ENCODE peak calls at places on chromosomes 16 and 17, in four cellular contexts. B is HL-60, E is GM12878, G is K562. V is an unnamed sample.

GRCh38 chr16:57194512-57194911 is 8.4 kb downstream of the RSPRY1 start:
- DNase-seq in B (no peak), E (no peak), G (no peak), V (no peak)

GRCh38 chr16:67431077-67431804 is at the start of gene HSD11B2:
- DNase-seq in B (no peak), E (no peak), G (peak), V (peak)

GRCh38 chr17:7838291-7839075 is 4.5 kb downstream of the KDM6B start:
- DNase-seq in B (no peak), E (no peak), G (peak), V (no peak)

GRCh38 chr16:53756329-53756996 is 52.5 kb downstream of the FTO start:
- DNase-seq in B (no peak), E (no peak), G (no peak), V (no peak)

GRCh38 chr16:78094166-78094565 is 5.3 kb upstream of the WWOX start:
- DNase-seq in B (no peak), E (no peak), G (no peak), V (no peak)

GRCh38 chr17:51803161-51803560 is 355.4 kb downstream of the CA10 start:
- DNase-seq in B (no peak), E (no peak), G (no peak), V (no peak)

GRCh38 chr17:42798383-42799380 is at the start of the genes CNTD1 and COA3:
- DNase-seq in B (peak), E (peak), G (peak), V (peak)

GRCh38 chr16:88855736-88856121 is 1.0 kb downstream of the GALNS start:
- DNase-seq in B (no peak), E (no peak), G (no peak), V (no peak)

GRCh38 chr17:76262732-76263344 is 2.3 kb upstream of the UBALD2 start:
- DNase-seq in B (no peak), E (no peak), G (no peak), V (no peak)

GRCh38 chr17:58343131-58343530 is 8.9 kb downstream of the SUPT4H1 start:
- DNase-seq in B (no peak), E (no peak), G (no peak), V (no peak)

GRCh38 chr17:44044092-44044491 is 22.4 kb downstream of the LSM12 start:
- DNase-seq in B (no peak), E (no peak), G (no peak), V (no peak)

GRCh38 chr16:78118469-78119025 is 19.1 kb downstream of the WWOX start:
- DNase-seq in B (no peak), E (no peak), G (no peak), V (no peak)

GRCh38 chr17:41717408-41718286 is 5.5 kb downstream of the GAST start:
- DNase-seq in B (no peak), E (no peak), G (no peak), V (no peak)

GRCh38 chr16:17160285-17160854 is 310.4 kb downstream of the XYLT1 start:
- DNase-seq in B (no peak), E (no peak), G (peak), V (no peak)

GRCh38 chr17:78696016-78696992 is 85.8 kb downstream of the CYTH1 start:
- DNase-seq in B (no peak), E (no peak), G (no peak), V (no peak)

GRCh38 chr17:31699281-31699680 is 159.8 kb downstream of the COPRS start:
- DNase-seq in B (no peak), E (no peak), G (peak), V (no peak)

GRCh38 chr17:73293480-73293911 is 18.3 kb downstream of the CDC42EP4 start:
- DNase-seq in B (no peak), E (no peak), G (no peak), V (no peak)

GRCh38 chr17:75238684-75239191 is 22.7 kb downstream of the GGA3 start:
- DNase-seq in B (no peak), E (no peak), G (peak), V (peak)

GRCh38 chr16:56625140-56625942 is at the start of gene MT1E:
- DNase-seq in B (peak), E (no peak), G (no peak), V (no peak)

GRCh38 chr17:71633391-71633849 is 487.4 kb upstream of the SOX9 start:
- DNase-seq in B (no peak), E (no peak), G (no peak), V (no peak)

GRCh38 chr17:28390563-28390962 is 15.4 kb downstream of the SLC46A1 start:
- DNase-seq in B (no peak), E (no peak), G (no peak), V (no peak)

GRCh38 chr17:13003927-13004326 is 13.9 kb downstream of the ELAC2 start:
- DNase-seq in B (no peak), E (no peak), G (no peak), V (no peak)

GRCh38 chr16:54077412-54077821 is 209.2 kb downstream of the IRX3 start:
- DNase-seq in B (no peak), E (no peak), G (no peak), V (no peak)

GRCh38 chr17:80566054-80566400 is 21.4 kb downstream of the RPTOR start:
- DNase-seq in B (no peak), E (no peak), G (no peak), V (no peak)

GRCh38 chr16:57255686-57256415 is 10.8 kb downstream of the ARL2BP start:
- DNase-seq in B (no peak), E (no peak), G (no peak), V (no peak)

GRCh38 chr16:1773703-1774455 is 945 bp upstream of the MRPS34 start:
- DNase-seq in B (peak), E (no peak), G (no peak), V (no peak)

GRCh38 chr17:14209215-14209614 is 27.4 kb downstream of the CDRT15 start:
- DNase-seq in B (no peak), E (no peak), G (no peak), V (no peak)

GRCh38 chr16:31537362-31537921 is 9.7 kb downstream of the AHSP start:
- DNase-seq in B (no peak), E (no peak), G (no peak), V (no peak)

GRCh38 chr16:89216315-89217137 is 977 bp upstream of the ZNF778 start:
- DNase-seq in B (peak), E (peak), G (peak), V (no peak)

GRCh38 chr17:70407501-70407900 is 238.2 kb downstream of the KCNJ2 start:
- DNase-seq in B (no peak), E (no peak), G (no peak), V (no peak)

GRCh38 chr17:40530531-40530987 is 29.1 kb upstream of the TNS4 start:
- DNase-seq in B (no peak), E (no peak), G (no peak), V (no peak)

GRCh38 chr17:163514-164103 is 17.8 kb downstream of the DOC2B start:
- DNase-seq in B (no peak), E (no peak), G (peak), V (no peak)

GRCh38 chr17:69908599-69909368 is 166.2 kb upstream of the KCNJ16 start:
- DNase-seq in B (no peak), E (no peak), G (no peak), V (no peak)

GRCh38 chr16:64627781-64628180 is 494.1 kb downstream of the CDH11 start:
- DNase-seq in B (no peak), E (no peak), G (no peak), V (no peak)

GRCh38 chr17:33273271-33273670 is 19.8 kb downstream of the ASIC2 start:
- DNase-seq in B (no peak), E (no peak), G (no peak), V (no peak)

GRCh38 chr17:33273743-33274410 is 19.2 kb downstream of the ASIC2 start:
- DNase-seq in B (no peak), E (no peak), G (no peak), V (no peak)

GRCh38 chr17:33272438-33272837 is 20.7 kb downstream of the ASIC2 start:
- DNase-seq in B (no peak), E (no peak), G (no peak), V (no peak)

GRCh38 chr17:33277436-33278100 is 15.5 kb downstream of the ASIC2 start:
- DNase-seq in B (no peak), E (no peak), G (no peak), V (no peak)
- TF ChIP-seq SPI1 in B (no peak), E (no peak), G (no peak), V (no peak)

DNA sequence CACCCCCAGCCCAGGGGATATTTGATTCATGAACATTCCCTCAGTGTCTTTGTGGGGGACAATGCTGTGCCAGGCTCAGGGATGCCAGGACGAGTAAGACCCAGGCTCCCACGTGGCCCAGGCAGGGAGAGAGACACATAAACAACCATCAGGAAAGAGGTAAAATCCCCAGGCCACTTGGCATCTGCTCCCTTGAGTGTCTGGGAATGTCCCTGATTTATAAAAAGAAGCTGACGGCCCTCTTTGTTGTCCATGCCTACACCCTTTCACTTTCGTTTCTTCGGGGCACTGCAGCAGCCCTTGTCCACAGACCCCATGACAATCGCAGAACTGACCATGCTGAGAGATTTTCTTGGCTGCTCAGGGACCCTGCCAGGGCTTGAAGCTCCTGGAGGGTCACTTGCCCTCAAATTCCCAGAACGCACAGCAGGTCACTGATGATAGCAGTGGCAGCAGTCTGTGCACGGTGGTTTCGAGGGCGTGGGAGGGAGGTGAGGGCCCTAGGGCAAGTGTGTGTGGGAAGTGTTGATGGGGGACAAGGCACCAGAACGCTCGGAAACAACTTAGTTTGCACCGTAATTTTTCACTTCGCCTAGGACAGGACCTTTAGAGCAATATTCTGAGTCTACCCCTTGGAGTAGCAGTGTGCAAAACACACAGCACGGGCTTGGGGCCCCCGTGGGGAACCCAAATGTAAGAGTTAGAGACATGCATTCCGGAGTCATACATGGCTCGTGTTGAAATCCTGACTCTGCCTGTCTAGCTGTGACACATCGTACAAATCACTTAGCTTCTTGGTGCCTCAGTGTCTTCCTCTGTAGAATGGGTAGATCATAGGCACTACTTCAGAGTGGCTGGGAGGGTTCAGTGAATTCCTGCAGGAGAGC is 4.7 kb downstream of the NOD2 start:
- DNase-seq in B (no peak), E (peak), G (no peak), V (no peak)
- TF ChIP-seq SPI1 in B (no peak), E (no peak), G (no peak), V (no peak)

DNA sequence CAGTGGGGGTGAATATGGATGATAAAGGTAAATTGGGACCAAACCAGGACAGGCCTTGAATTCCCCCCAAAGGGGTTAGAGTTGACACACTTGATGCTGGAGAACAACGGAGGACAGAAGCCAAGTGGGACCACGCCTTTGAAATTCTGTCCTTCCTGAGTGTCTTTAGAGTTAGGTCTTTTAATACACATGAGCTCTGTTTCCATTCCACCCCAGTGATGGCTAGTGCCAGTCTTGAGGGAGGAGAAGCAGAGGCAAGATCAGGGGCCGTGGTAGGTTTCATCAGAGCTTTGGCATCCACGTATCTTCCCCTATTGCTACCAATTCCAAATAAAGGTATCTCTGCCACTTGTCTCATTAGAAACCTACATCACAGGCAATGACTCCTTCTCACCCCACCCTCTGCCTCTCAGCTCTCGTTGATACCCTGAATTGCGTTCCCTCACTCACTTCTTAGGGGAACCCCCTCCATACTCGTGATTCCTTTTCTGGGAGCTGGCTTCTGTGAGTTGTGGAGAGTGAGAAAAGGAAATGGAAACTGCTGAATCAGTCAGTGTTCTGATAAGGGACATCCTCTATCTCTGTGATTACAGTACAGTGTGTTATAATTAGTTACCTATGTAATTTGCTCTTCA is 2.4 kb upstream of the CCL3L1 start:
- DNase-seq in B (no peak), E (no peak), G (no peak), V (no peak)
- TF ChIP-seq SPI1 in B (no peak), E (no peak), G (no peak), V (peak)

DNA sequence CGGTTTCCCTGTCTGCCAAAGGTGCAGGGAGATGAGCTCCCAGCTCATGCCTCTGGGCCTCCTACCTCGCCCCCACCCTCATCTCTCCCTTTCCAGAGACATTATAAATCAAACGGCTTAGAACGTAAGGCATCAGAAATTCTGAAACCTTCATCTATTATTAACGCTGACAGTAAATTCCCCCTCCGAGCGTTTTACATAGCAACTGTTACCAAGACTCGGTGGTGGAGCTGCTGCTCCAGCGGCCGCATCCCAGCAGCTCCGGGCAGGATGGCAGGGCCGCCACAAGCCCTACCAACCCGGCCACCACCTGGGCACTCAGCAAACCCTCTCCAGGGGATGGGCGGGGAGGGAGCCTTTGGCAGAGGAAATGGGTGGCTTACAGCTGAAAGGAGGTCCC is 76.7 kb downstream of the RAI1 start:
- DNase-seq in B (no peak), E (no peak), G (no peak), V (no peak)
- TF ChIP-seq SPI1 in B (no peak), E (no peak), G (no peak), V (no peak)

DNA sequence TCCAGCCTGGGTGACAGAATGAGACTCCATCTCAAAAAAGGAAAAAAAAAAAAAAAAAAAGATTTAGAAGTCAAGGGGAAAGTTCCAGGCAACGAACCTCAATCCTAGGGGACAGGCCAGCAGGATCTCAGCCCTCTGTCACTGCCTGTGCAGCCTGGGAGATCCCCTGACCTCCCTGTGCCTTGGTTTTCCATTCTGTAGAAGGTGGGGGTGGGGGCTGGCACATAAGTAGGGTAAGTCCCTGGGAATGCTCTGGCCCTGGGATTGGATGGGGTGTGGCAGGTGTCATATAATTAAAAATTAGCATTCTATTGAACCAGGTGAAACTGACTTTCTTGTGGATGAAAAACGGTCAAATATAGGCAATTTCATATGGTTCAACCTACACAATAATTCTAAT is 90.5 kb downstream of the C16orf78 start:
- DNase-seq in B (no peak), E (no peak), G (no peak), V (no peak)
- TF ChIP-seq SPI1 in B (no peak), E (no peak), G (no peak), V (no peak)

GRCh38 chr16:28987170-28987853 is 2.5 kb downstream of the LAT start:
- DNase-seq in B (no peak), E (no peak), G (no peak), V (no peak)

GRCh38 chr16:28985611-28986041 is 774 bp downstream of the LAT start:
- DNase-seq in B (no peak), E (no peak), G (no peak), V (no peak)

GRCh38 chr16:28985206-28985605 is 354 bp downstream of the LAT start:
- DNase-seq in B (no peak), E (no peak), G (no peak), V (no peak)

GRCh38 chr16:28984619-28985135 is at the start of gene LAT:
- DNase-seq in B (no peak), E (no peak), G (no peak), V (no peak)

GRCh38 chr16:28986492-28986891 is 1.6 kb downstream of the LAT start:
- DNase-seq in B (no peak), E (no peak), G (no peak), V (no peak)
- TF ChIP-seq SPI1 in B (no peak), E (no peak), G (no peak), V (no peak)

GRCh38 chr17:36036240-36036639 is 18.5 kb upstream of the CCL23 start:
- DNase-seq in B (peak), E (no peak), G (no peak), V (no peak)
- TF ChIP-seq SPI1 in B (peak), E (peak), G (peak), V (peak)

GRCh38 chr17:37492167-37492566 is 2.5 kb downstream of the DUSP14 start:
- DNase-seq in B (no peak), E (no peak), G (no peak), V (no peak)

GRCh38 chr17:37488607-37489196 is 989 bp upstream of the DUSP14 start:
- DNase-seq in B (peak), E (no peak), G (peak), V (peak)

GRCh38 chr17:37489197-37490001 is at the start of gene DUSP14:
- DNase-seq in B (peak), E (no peak), G (peak), V (peak)

GRCh38 chr17:37490022-37490587 is 414 bp downstream of the DUSP14 start:
- DNase-seq in B (peak), E (no peak), G (no peak), V (peak)

DNA sequence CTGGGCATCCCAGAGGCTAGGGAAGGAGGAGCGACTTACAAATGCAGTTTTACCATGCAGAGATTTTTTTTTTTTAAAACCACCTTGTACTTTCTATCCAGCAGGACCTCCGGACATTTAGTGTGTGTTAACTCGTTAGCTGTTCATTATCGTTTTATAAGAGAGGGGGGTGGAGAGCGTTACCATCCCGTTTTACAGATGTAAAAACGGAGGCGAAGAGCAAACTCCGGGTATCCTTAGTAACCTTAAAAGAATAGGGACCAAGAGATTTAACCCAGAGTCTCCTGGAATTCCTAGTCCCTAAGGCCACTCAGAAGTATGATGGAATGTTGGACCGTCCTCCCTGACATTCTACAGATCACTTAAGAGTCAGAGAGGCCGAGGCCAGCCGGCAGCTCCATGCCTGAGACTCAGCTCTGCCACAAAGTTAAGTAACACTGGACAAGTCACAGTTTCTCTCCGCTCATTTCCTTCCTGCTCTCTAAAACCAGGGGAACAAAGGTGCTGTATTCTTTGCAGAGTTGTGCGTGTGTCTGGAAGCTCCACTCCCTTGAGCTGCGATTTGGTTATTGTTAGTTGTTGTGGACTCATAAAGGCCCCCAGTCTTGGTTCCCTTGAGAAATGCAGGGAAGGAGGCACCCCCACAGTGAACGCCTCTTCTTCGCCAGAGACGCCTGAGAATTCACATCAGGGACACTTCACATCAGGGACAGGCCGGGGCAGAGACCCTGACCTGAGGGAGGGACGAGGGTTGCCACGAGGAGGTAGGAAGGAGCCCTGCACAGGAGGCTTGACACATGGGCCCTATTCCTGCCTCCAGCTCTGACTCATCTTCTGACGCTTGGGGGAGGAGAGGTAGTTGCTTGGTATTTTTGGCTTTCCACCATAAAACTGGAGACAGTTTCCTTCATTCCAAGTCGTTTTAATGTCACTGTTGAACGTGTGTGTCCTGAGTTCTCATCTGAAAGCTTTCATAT is 1.2 kb downstream of the DUSP14 start:
- DNase-seq in B (peak), E (no peak), G (peak), V (no peak)
- TF ChIP-seq SPI1 in B (no peak), E (no peak), G (no peak), V (no peak)

GRCh38 chr17:77306048-77306789 is 165.4 kb downstream of the SEC14L1 start:
- DNase-seq in B (no peak), E (no peak), G (no peak), V (no peak)
- TF ChIP-seq SPI1 in B (no peak), E (no peak), G (no peak), V (no peak)

GRCh38 chr17:65055280-65055707 is 1.2 kb downstream of the GNA13 start:
- DNase-seq in B (no peak), E (no peak), G (no peak), V (no peak)
- TF ChIP-seq SPI1 in B (no peak), E (no peak), G (no peak), V (no peak)